ENCODE peak calls at places on chromosomes 11 and 22, in seven cellular contexts. G is stimulated activated CD4-positive, alpha-beta T cell treated with anti-CD3 and anti-CD28 coated beads, Interleukin-15, amount 100 ng/mL, for 24 hours; O is activated T-cell treated with anti-CD3 and anti-CD28 coated beads, Interleukin-2, amount 50 U/mL, for 24 hours; V is NCI-H2171 treated with DMSO at 0.1 percent for 48 hours; D is M059J; L is fibroblast of mammary gland; Q is A549. I is an unnamed sample.

GRCh38 chr22:37285937-37286336 is 3.6 kb downstream of the CYTH4 start:
- DNase-seq in Q (no peak), G (no peak), L (no peak), D (no peak), V (no peak), O (no peak), I (no peak)

GRCh38 chr11:111528557-111528956 is 12.0 kb upstream of the LAYN start:
- DNase-seq in D (no peak), V (peak; percentile 24), Q (no peak), G (no peak), L (no peak), O (no peak), I (peak; percentile 57)

GRCh38 chr11:1869427-1870325 is 16.8 kb downstream of the LSP1 start:
- DNase-seq in V (no peak), O (no peak), L (no peak), D (peak; percentile 16), G (no peak), Q (peak; percentile 79), I (peak; percentile 32)

GRCh38 chr11:45541693-45542434 is 123.6 kb downstream of the CHST1 start:
- DNase-seq in V (no peak), Q (no peak), L (no peak), O (no peak), D (no peak), G (no peak), I (no peak)

GRCh38 chr11:13680501-13681264 is 12.2 kb downstream of the FAR1 start:
- DNase-seq in L (peak; percentile 31), O (no peak), G (no peak), V (no peak), Q (no peak), D (no peak), I (no peak)

GRCh38 chr11:75815345-75815983 is 454 bp downstream of the UVRAG start:
- DNase-seq in O (no peak), Q (peak; percentile 58), V (peak; percentile 24), G (peak; percentile 56), L (peak; percentile 25), D (peak; percentile 63), I (peak; percentile 52)

GRCh38 chr22:21923163-21923561 is 29.5 kb downstream of the PPM1F start:
- DNase-seq in L (no peak), O (no peak), D (no peak), G (no peak), V (no peak), Q (no peak), I (no peak)

GRCh38 chr11:134901955-134902707 is 490.1 kb upstream of the B3GAT1 start:
- DNase-seq in G (no peak), Q (no peak), V (no peak), O (no peak), L (no peak), D (no peak), I (no peak)

GRCh38 chr11:129938764-129939163 is 43.4 kb upstream of the NFRKB start:
- DNase-seq in V (peak; percentile 12), Q (no peak), O (no peak), G (no peak), D (no peak), L (no peak), I (no peak)

GRCh38 chr11:8209208-8209807 is 40.5 kb upstream of the RIC3 start:
- DNase-seq in V (no peak), D (no peak), G (peak; percentile 53), Q (no peak), L (no peak), O (peak; percentile 44), I (peak; percentile 27)

GRCh38 chr11:44094260-44094868 is 1.1 kb upstream of the EXT2 start:
- DNase-seq in G (peak; percentile 88), Q (peak; percentile 87), L (peak; percentile 85), V (peak; percentile 77), O (peak; percentile 58), D (peak; percentile 84), I (peak; percentile 91)

GRCh38 chr11:726278-726915 is 20.4 kb downstream of the EPS8L2 start:
- DNase-seq in Q (no peak), G (peak; percentile 65), V (peak; percentile 18), O (peak; percentile 71), L (peak; percentile 51), D (no peak), I (peak; percentile 73)